ENCODE peak calls at places on chromosomes 7 and 10, in six cellular contexts. R is T47D, J is left lung, L is cardiac muscle cell, Q is activated T-cell treated with anti-CD3 and anti-CD28 coated beads for 48 hours, G is C1 segment of cervical spinal cord. F is an unnamed sample.

GRCh38 chr7:28528899-28529298 is 116.6 kb downstream of the CREB5 start:
- DNase-seq in Q (no peak), J (no peak), R (no peak), G (no peak), L (no peak), F (peak)

GRCh38 chr10:361203-362135 is 226.2 kb downstream of the ZMYND11 start:
- DNase-seq in J (no peak), R (peak), L (peak), Q (no peak), G (no peak), F (no peak)

GRCh38 chr10:132961-133898 is 2.0 kb upstream of the ZMYND11 start:
- DNase-seq in J (no peak), R (no peak), Q (no peak), G (no peak), L (peak), F (peak)

GRCh38 chr10:95976295-95977229 is 66.8 kb upstream of the CCNJ start:
- DNase-seq in Q (no peak), L (no peak), J (no peak), G (no peak), R (no peak), F (no peak)

GRCh38 chr10:99681553-99681952 is 22.2 kb downstream of the ENTPD7 start:
- DNase-seq in L (peak), R (no peak), J (no peak), G (no peak), Q (no peak), F (peak)

GRCh38 chr10:6924166-6924565 is 344.1 kb upstream of the PRKCQ start:
- DNase-seq in R (no peak), L (peak), J (no peak), G (no peak), Q (no peak), F (peak)

GRCh38 chr7:99409192-99409572 is 413 bp downstream of the BUD31 start:
- DNase-seq in R (no peak), J (peak), Q (no peak), L (no peak), G (no peak), F (no peak)

GRCh38 chr10:60937784-60938654 is 6.0 kb downstream of the RHOBTB1 start:
- DNase-seq in Q (no peak), G (no peak), J (no peak), L (peak), R (no peak), F (peak)

GRCh38 chr10:72276013-72276387 is 2.3 kb downstream of the DDIT4 start:
- DNase-seq in Q (no peak), R (no peak), J (peak), G (no peak), L (peak), F (peak)

GRCh38 chr7:69962856-69963149 is 364.5 kb downstream of the AUTS2 start:
- DNase-seq in L (peak), R (no peak), G (no peak), J (no peak), Q (no peak), F (peak)

GRCh38 chr7:129804301-129805085 is 148.3 kb downstream of the UBE2H start:
- DNase-seq in G (no peak), Q (no peak), R (no peak), L (no peak), J (no peak), F (no peak)

GRCh38 chr7:12941512-12941911 is 254.1 kb downstream of the ARL4A start:
- DNase-seq in G (no peak), J (no peak), L (no peak), Q (no peak), R (peak), F (no peak)

GRCh38 chr7:81833401-81833800 is 63.6 kb upstream of the HGF start:
- DNase-seq in R (no peak), J (no peak), G (no peak), L (peak), Q (no peak), F (peak)

GRCh38 chr7:108067844-108068243 is 62.3 kb downstream of the LAMB4 start:
- DNase-seq in L (no peak), Q (no peak), G (no peak), R (no peak), J (no peak), F (no peak)

GRCh38 chr7:142009142-142009541 is 13.5 kb downstream of the MGAM start:
- DNase-seq in Q (no peak), G (no peak), J (no peak), R (no peak), L (no peak), F (no peak)

F was measured in astrocyte of the spinal cord.